ENCODE peak calls at places on chromosomes 7 and 10, in six cellular contexts. A is upper lobe of left lung, U is gastrocnemius medialis, S is heart left ventricle, C is HCT116, Z is body of pancreas. K is an unnamed sample.

GRCh38 chr7:19060870-19061269 is 56.6 kb downstream of the TWIST1 start:
- ATAC-seq in A (no peak), U (no peak), S (no peak), C (no peak), Z (no peak), K (no peak)

GRCh38 chr10:113922787-113923570 is 68.5 kb downstream of the NHLRC2 start:
- ATAC-seq in A (no peak), U (no peak), S (peak), C (peak), Z (no peak), K (no peak)

GRCh38 chr7:107768263-107768662 is 24.3 kb downstream of the CBLL1 start:
- ATAC-seq in A (no peak), U (no peak), S (no peak), C (no peak), Z (no peak), K (no peak)

GRCh38 chr7:2037805-2038635 is 194.7 kb downstream of the MAD1L1 start:
- ATAC-seq in A (peak), U (no peak), S (peak), C (no peak), Z (peak), K (no peak)

GRCh38 chr10:110834622-110835219 is 37.0 kb upstream of the PDCD4 start:
- ATAC-seq in A (peak), U (peak), S (peak), C (no peak), Z (peak), K (peak)

GRCh38 chr7:24945899-24946298 is 34.1 kb downstream of the OSBPL3 start:
- ATAC-seq in A (no peak), U (no peak), S (no peak), C (peak), Z (no peak), K (no peak)

GRCh38 chr10:88159127-88159829 is 295.9 kb downstream of the PTEN start:
- ATAC-seq in A (no peak), U (no peak), S (no peak), C (no peak), Z (no peak), K (no peak)

GRCh38 chr7:122304604-122304975 is at the start of gene FEZF1:
- ATAC-seq in A (peak), U (no peak), S (no peak), C (peak), Z (peak), K (no peak)

GRCh38 chr10:113859261-113859660 is 4.8 kb downstream of the NHLRC2 start:
- ATAC-seq in A (no peak), U (no peak), S (no peak), C (no peak), Z (no peak), K (no peak)

GRCh38 chr7:127107601-127108007 is 145.1 kb downstream of the GRM8 start:
- ATAC-seq in A (peak), U (no peak), S (no peak), C (peak), Z (peak), K (no peak)

GRCh38 chr10:7707102-7707501 is 4.0 kb downstream of the ITIH2 start:
- ATAC-seq in A (no peak), U (no peak), S (no peak), C (no peak), Z (peak), K (no peak)

GRCh38 chr7:50805425-50806130 is 22.9 kb upstream of the GRB10 start:
- ATAC-seq in A (no peak), U (no peak), S (no peak), C (no peak), Z (no peak), K (no peak)

GRCh38 chr10:109967739-109968088 is 40.1 kb upstream of the ADD3 start:
- ATAC-seq in A (no peak), U (no peak), S (no peak), C (no peak), Z (no peak), K (no peak)

GRCh38 chr7:70695804-70696104 is 436.2 kb upstream of the GALNT17 start:
- ATAC-seq in A (no peak), U (no peak), S (no peak), C (no peak), Z (no peak), K (no peak)

GRCh38 chr7:131509781-131510180 is 46.6 kb downstream of the PODXL start:
- ATAC-seq in A (no peak), U (no peak), S (no peak), C (no peak), Z (no peak), K (no peak)

GRCh38 chr10:132960651-132961419 is 18.5 kb upstream of the CFAP46 start:
- ATAC-seq in A (no peak), U (no peak), S (no peak), C (no peak), Z (no peak), K (no peak)

GRCh38 chr7:37427276-37427940 is 21.3 kb downstream of the ELMO1 start:
- ATAC-seq in A (no peak), U (no peak), S (no peak), C (no peak), Z (no peak), K (no peak)

GRCh38 chr7:150867592-150867991 is 15.3 kb downstream of the AOC1 start:
- ATAC-seq in A (no peak), U (no peak), S (no peak), C (no peak), Z (no peak), K (no peak)

GRCh38 chr7:40324889-40325288 is 190.1 kb downstream of the SUGCT start:
- ATAC-seq in A (no peak), U (no peak), S (no peak), C (no peak), Z (no peak), K (no peak)

GRCh38 chr10:33334170-33334838 is at the start of gene NRP1:
- ATAC-seq in A (peak), U (peak), S (peak), C (peak), Z (peak), K (peak)

GRCh38 chr10:122768033-122768745 is 68.5 kb upstream of the C10orf120 start:
- ATAC-seq in A (no peak), U (no peak), S (no peak), C (no peak), Z (no peak), K (no peak)

GRCh38 chr10:14671383-14671782 is 103.3 kb downstream of the FAM107B start:
- ATAC-seq in A (no peak), U (no peak), S (no peak), C (no peak), Z (no peak), K (no peak)

GRCh38 chr10:132539894-132540293 is 2.3 kb downstream of the INPP5A start:
- ATAC-seq in A (no peak), U (no peak), S (no peak), C (no peak), Z (no peak), K (no peak)

GRCh38 chr7:66642186-66642585 is 13.5 kb downstream of the KCTD7 start:
- ATAC-seq in A (peak), U (no peak), S (peak), C (no peak), Z (no peak), K (no peak)

GRCh38 chr10:97737770-97738265 is 890 bp downstream of the ZFYVE27 start:
- ATAC-seq in A (no peak), U (no peak), S (peak), C (no peak), Z (no peak), K (no peak)

GRCh38 chr7:12964836-12965235 is 277.4 kb downstream of the ARL4A start:
- ATAC-seq in A (no peak), U (no peak), S (no peak), C (no peak), Z (no peak), K (no peak)

GRCh38 chr10:31171402-31172120 is 139.9 kb upstream of the ZNF438 start:
- ATAC-seq in A (no peak), U (no peak), S (no peak), C (no peak), Z (no peak), K (no peak)

GRCh38 chr10:126910798-126911197 is 5.6 kb downstream of the DOCK1 start:
- ATAC-seq in A (no peak), U (no peak), S (no peak), C (no peak), Z (no peak), K (no peak)

GRCh38 chr10:61634711-61635110 is 28.0 kb upstream of the CABCOCO1 start:
- ATAC-seq in A (peak), U (no peak), S (no peak), C (no peak), Z (no peak), K (no peak)

GRCh38 chr10:122276611-122277205 is 5.6 kb downstream of the BTBD16 start:
- ATAC-seq in A (no peak), U (no peak), S (no peak), C (peak), Z (no peak), K (no peak)

GRCh38 chr7:42162560-42163325 is 74.3 kb downstream of the GLI3 start:
- ATAC-seq in A (no peak), U (peak), S (no peak), C (no peak), Z (no peak), K (no peak)

GRCh38 chr10:72328829-72329204 is 25.9 kb downstream of the DNAJB12 start:
- ATAC-seq in A (no peak), U (no peak), S (no peak), C (no peak), Z (no peak), K (no peak)

GRCh38 chr10:16779375-16779774 is 37.8 kb downstream of the RSU1 start:
- ATAC-seq in A (no peak), U (no peak), S (no peak), C (no peak), Z (peak), K (no peak)

GRCh38 chr10:96082748-96083147 is 39.4 kb downstream of the CCNJ start:
- ATAC-seq in A (no peak), U (no peak), S (peak), C (no peak), Z (no peak), K (no peak)

GRCh38 chr7:35465791-35466336 is 212.0 kb upstream of the TBX20 start:
- ATAC-seq in A (peak), U (no peak), S (peak), C (no peak), Z (peak), K (no peak)

GRCh38 chr10:103740683-103741082 is 114.7 kb downstream of the SH3PXD2A start:
- ATAC-seq in A (no peak), U (no peak), S (peak), C (no peak), Z (no peak), K (no peak)

GRCh38 chr7:7944619-7945282 is 23.8 kb upstream of the GLCCI1 start:
- ATAC-seq in A (peak), U (peak), S (no peak), C (no peak), Z (no peak), K (no peak)
- TF ChIP-seq POLR2A in A (no peak), U (no peak), S (no peak), C (no peak), Z (no peak), K (no peak)

GRCh38 chr7:92043098-92043497 is 91.2 kb downstream of the CYP51A1 start:
- ATAC-seq in A (no peak), U (no peak), S (no peak), C (no peak), Z (no peak), K (no peak)

GRCh38 chr7:92044148-92044547 is 90.1 kb downstream of the CYP51A1 start:
- ATAC-seq in A (no peak), U (peak), S (no peak), C (no peak), Z (no peak), K (no peak)

GRCh38 chr7:92039900-92040299 is 94.4 kb downstream of the CYP51A1 start:
- ATAC-seq in A (no peak), U (no peak), S (no peak), C (no peak), Z (no peak), K (no peak)

GRCh38 chr7:92043637-92044036 is 90.6 kb downstream of the CYP51A1 start:
- ATAC-seq in A (no peak), U (peak), S (peak), C (no peak), Z (no peak), K (no peak)

DNA sequence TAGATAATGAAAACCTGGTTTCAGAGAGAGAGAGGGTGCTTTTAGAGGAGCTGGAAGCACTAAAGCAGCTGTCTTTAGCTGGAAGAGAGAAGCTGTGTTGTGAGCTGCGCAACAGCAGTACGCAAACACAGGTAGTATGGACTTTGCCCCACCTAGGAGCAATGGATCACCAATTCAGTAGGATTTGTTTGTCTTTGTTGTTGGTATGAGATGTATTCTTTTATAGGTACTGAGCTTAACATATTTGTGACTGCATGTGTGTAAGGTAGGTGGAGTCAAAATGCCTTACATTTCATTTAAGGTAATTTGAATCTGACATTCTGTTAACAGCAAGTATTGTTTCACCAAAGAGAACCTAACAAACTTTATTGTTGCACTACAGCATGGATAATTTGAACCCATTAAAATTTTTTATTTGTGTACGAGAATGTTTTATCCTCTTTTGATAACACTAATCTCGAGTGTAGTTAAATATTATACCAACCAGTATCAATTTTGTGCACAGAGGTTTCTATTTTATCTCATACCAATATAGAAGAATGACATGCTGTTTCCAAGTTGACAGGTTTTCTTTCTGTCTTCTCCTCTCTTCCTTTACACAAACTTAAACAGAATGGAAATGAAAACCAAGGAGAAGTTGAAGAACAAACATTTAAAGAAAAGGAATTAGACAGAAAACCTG is 92.1 kb downstream of the CYP51A1 start:
- ATAC-seq in A (no peak), U (no peak), S (peak), C (no peak), Z (peak), K (no peak)
- TF ChIP-seq POLR2A in A (no peak), U (no peak), S (no peak), C (no peak), Z (peak), K (no peak)

DNA sequence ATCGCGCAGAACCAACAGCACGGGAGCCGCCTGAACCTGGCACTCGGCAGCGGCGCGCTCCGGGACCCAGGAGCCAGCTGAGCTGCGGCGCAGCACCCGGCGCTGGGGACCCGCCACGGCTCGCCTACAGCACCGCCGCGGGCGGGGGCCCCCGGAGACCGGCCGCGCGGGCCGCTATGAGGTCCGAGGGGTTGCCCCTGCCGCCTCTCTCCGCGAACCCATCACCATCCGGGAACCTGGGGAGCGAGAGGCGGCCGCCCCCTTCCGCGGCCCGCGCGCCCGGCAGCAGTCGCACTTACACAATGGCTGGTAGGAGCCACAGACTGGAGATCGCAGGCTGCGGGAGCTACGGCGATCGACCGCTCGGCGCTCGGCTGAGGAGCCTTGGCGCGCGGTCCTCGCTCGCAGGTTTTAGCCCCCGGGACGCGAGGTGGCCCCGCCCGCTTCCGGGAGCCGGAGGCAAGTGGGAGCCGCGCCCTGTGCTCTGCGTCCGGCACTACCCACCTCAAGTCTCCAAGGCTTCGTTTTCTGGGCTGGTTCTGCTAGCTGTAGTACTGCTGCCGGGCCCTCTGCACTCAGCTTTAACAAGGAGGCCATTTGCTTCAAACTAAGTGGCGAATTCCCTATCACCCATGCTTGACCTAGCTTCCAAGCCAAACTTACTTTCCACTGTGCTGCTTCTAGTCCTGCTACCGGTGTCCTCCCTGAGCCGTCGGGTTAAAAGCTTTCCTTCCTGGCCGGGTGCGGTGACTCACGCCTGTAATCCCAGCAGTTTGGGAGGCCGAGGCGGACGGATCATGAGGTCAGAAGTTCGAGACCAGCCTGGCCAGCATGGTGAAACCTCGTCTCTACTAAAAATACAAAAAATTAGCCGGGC is at the start of gene TPK1:
- ATAC-seq in A (peak), U (peak), S (peak), C (peak), Z (peak), K (peak)
- TF ChIP-seq POLR2A in A (peak), U (peak), S (peak), C (peak), Z (peak), K (peak)

DNA sequence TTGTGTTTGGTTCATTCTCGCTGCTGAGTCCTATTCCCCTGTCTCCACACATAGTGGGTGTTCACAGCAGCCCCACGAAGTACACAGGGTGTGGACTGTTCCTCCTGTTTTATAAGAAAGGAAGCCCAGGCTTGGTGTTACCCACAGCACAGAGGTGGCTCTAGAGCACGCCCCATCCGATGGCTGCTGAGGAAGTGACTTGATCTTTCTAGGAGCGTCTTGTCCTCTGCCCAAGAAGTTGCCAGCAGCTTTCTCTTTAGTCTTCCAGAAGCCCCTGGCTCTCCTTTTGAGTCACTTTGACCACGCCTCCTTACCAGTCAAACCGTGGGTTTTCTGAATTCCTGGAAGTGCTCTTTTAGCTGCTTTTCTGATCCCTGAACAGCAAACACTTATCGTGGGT is 94.0 kb downstream of the GRK5 start:
- ATAC-seq in A (peak), U (no peak), S (peak), C (no peak), Z (no peak), K (peak)
- TF ChIP-seq POLR2A in A (no peak), U (no peak), S (no peak), C (no peak), Z (no peak), K (no peak)

K was measured in gastroesophageal sphincter.